ENCODE peak calls at places on chromosomes 6 and 20, in six cellular contexts. E is HS-5, S is cardiac septum, Q is kidney tubule cell, G is fibroblast of lung, V is progenitor cell of endocrine pancreas. N is an unnamed sample.

GRCh38 chr6:70413829-70414494 is 654 bp downstream of the FAM135A start:
- DNase-seq in E (no peak), S (no peak), Q (peak), G (peak), V (no peak), N (no peak)

GRCh38 chr20:25296094-25297093 is 48.5 kb downstream of the PYGB start:
- DNase-seq in E (no peak), S (no peak), Q (peak), G (peak), V (no peak), N (no peak)

GRCh38 chr6:9606435-9607134 is 808.3 kb downstream of the TFAP2A start:
- DNase-seq in E (no peak), S (no peak), Q (no peak), G (no peak), V (no peak), N (no peak)

GRCh38 chr6:27684264-27685211 is 211.6 kb upstream of the ZNF184 start:
- DNase-seq in E (peak), S (no peak), Q (peak), G (peak), V (no peak), N (peak)

GRCh38 chr20:48794360-48794759 is 33.4 kb downstream of the PREX1 start:
- DNase-seq in E (no peak), S (no peak), Q (no peak), G (no peak), V (no peak), N (no peak)

GRCh38 chr20:61260905-61261304 is 8.8 kb downstream of the CDH4 start:
- DNase-seq in E (no peak), S (no peak), Q (peak), G (no peak), V (no peak), N (no peak)

GRCh38 chr6:118650500-118651281 is 700 bp downstream of the CEP85L start:
- DNase-seq in E (no peak), S (no peak), Q (peak), G (peak), V (peak), N (peak)

GRCh38 chr6:85169189-85169588 is 280.7 kb upstream of the NT5E start:
- DNase-seq in E (no peak), S (no peak), Q (no peak), G (no peak), V (no peak), N (no peak)

GRCh38 chr6:11460837-11461661 is 76.5 kb upstream of the TMEM170B start:
- DNase-seq in E (no peak), S (no peak), Q (no peak), G (no peak), V (no peak), N (no peak)

GRCh38 chr20:58196402-58197184 is 31.9 kb downstream of the ANKRD60 start:
- DNase-seq in E (no peak), S (no peak), Q (no peak), G (no peak), V (no peak), N (no peak)

GRCh38 chr6:3776881-3777507 is 25.5 kb upstream of the PXDC1 start:
- DNase-seq in E (no peak), S (no peak), Q (no peak), G (no peak), V (no peak), N (no peak)

GRCh38 chr20:52410182-52410647 is 218.6 kb upstream of the ZFP64 start:
- DNase-seq in E (no peak), S (no peak), Q (peak), G (peak), V (no peak), N (no peak)

GRCh38 chr20:63626424-63627128 is at the start of gene GMEB2:
- DNase-seq in E (no peak), S (peak), Q (no peak), G (peak), V (no peak), N (no peak)

GRCh38 chr6:17064975-17065374 is 36.9 kb upstream of the STMND1 start:
- DNase-seq in E (no peak), S (no peak), Q (no peak), G (no peak), V (no peak), N (no peak)

N was measured in DMS 273 treated with DMSO at 0.1 percent for 48 hours.